ENCODE peak calls at places on chromosomes 2 and 18, in four cellular contexts. H is tibial artery, M is suprapubic skin, X is GM23248. K is an unnamed sample.

GRCh38 chr2:47354013-47354816 is 48.7 kb upstream of the MSH2 start:
- DNase-seq in H (no peak), M (no peak), X (peak), K (no peak)

GRCh38 chr2:185433824-185434223 is 304.8 kb upstream of the FSIP2 start:
- DNase-seq in H (no peak), M (no peak), X (no peak), K (no peak)

GRCh38 chr2:189379731-189380261 is 61.5 kb upstream of the WDR75 start:
- DNase-seq in H (no peak), M (no peak), X (no peak), K (no peak)

GRCh38 chr2:142824756-142825155 is 52.7 kb upstream of the KYNU start:
- DNase-seq in H (no peak), M (no peak), X (peak), K (no peak)

GRCh38 chr2:137957033-137957432 is 7.2 kb upstream of the HNMT start:
- DNase-seq in H (no peak), M (no peak), X (peak), K (no peak)

GRCh38 chr2:145186303-145186702 is 666.4 kb upstream of the ZEB2 start:
- DNase-seq in H (no peak), M (no peak), X (peak), K (no peak)

GRCh38 chr18:63342206-63342605 is 22.6 kb upstream of the BCL2 start:
- DNase-seq in H (no peak), M (no peak), X (peak), K (peak)

GRCh38 chr2:158546412-158547144 is 89.8 kb downstream of the PKP4 start:
- DNase-seq in H (no peak), M (no peak), X (no peak), K (no peak)

GRCh38 chr2:3535794-3536681 is 16.7 kb upstream of the ADI1 start:
- DNase-seq in H (peak), M (no peak), X (peak), K (no peak)

GRCh38 chr2:7430421-7430868 is 513.2 kb downstream of the RNF144A start:
- DNase-seq in H (no peak), M (no peak), X (no peak), K (no peak)
- H3K4me3 ChIP-seq in H (no peak), M (peak), X (no peak), K (peak)

GRCh38 chr2:133568172-133568571 is at the start of gene NCKAP5:
- DNase-seq in H (no peak), M (no peak), X (peak), K (no peak)
- H3K4me3 ChIP-seq in H (no peak), M (peak), X (peak), K (no peak)

DNA sequence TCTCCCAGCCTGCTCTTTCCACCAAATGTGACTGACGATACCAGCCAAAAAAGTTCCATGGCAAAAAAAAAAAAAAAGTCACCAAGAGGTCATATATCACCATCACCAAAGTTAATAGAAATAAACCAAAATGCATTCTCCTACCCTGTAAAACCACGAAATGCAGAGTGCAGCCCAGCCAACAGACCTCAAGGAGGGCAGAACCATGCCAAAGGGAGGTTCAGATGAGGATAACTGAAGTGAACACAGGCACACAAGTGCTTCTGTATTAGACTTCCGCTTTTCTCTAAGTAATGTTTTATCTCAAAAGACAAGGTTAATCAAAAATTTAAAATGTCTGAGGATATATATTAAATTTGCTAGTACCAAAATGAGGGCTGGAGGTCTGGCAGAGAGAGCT is 5.5 kb downstream of the SERPINE2 start:
- DNase-seq in H (no peak), M (no peak), X (no peak), K (no peak)
- H3K4me3 ChIP-seq in H (no peak), M (no peak), X (peak), K (no peak)

GRCh38 chr2:174763793-174764179 is 486 bp downstream of the CHRNA1 start:
- DNase-seq in H (no peak), M (no peak), X (no peak), K (no peak)
- H3K4me3 ChIP-seq in H (no peak), M (no peak), X (no peak), K (no peak)

GRCh38 chr2:240250985-240251847 is 110.8 kb upstream of the OTOS start:
- DNase-seq in H (peak), M (peak), X (peak), K (peak)
- H3K4me3 ChIP-seq in H (no peak), M (no peak), X (no peak), K (no peak)

GRCh38 chr2:217857624-217858506 is 144.9 kb downstream of the TNS1 start:
- DNase-seq in H (peak), M (no peak), X (no peak), K (no peak)
- H3K4me3 ChIP-seq in H (peak), M (peak), X (peak), K (no peak)

GRCh38 chr2:222652856-222653255 is 3.0 kb downstream of the FARSB start:
- DNase-seq in H (no peak), M (no peak), X (no peak), K (no peak)

GRCh38 chr2:222655748-222656543 is at the start of gene FARSB:
- DNase-seq in H (peak), M (peak), X (peak), K (peak)

GRCh38 chr2:222651721-222652420 is 4.0 kb downstream of the FARSB start:
- DNase-seq in H (no peak), M (no peak), X (peak), K (no peak)

GRCh38 chr2:222655406-222655747 is 515 bp downstream of the FARSB start:
- DNase-seq in H (no peak), M (no peak), X (peak), K (no peak)

DNA sequence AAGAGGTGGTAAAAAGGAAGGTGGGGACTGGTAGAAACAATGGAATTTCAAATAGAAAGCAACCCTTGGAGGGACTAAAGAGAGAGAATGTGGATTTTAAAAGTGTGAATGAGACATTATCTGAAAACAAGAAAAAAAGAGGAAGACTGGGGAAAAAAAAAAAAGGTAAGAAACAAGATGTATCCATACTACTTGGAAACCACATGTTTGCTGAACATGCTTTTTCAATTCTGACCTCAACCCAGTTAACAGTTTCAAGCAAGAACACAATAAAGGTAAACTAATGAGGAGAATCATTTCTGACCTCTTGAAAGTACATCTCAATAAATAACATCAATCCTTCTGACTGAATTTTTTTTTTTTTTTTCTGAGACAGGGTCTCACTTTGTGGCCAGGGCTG is 2.6 kb downstream of the FARSB start:
- DNase-seq in H (no peak), M (no peak), X (no peak), K (no peak)
- H3K4me3 ChIP-seq in H (no peak), M (no peak), X (no peak), K (no peak)

DNA sequence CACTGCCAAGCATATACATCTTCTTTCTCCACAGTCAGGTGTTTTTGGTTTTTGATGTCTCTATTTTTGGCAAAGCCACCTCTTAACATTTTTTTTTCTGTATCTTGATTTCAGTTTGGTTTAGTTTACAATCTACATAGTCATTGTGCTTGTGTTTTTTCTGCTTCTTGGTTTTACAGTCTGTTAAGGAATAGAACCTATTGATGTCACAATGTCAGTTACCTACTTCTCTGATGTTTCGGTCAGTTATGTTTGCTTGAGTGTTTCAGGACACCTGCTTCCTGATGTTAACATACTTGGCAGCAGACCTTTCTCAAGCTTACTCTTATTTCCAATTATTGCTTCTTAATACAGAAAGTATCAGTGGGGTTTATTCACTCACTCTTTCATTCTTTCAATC is 253.3 kb downstream of the SPAG16 start:
- DNase-seq in H (no peak), M (no peak), X (no peak), K (no peak)
- H3K4me3 ChIP-seq in H (no peak), M (no peak), X (no peak), K (no peak)

GRCh38 chr2:68366083-68366560 is 1.0 kb downstream of the PLEK start:
- DNase-seq in H (no peak), M (no peak), X (no peak), K (no peak)
- H3K4me3 ChIP-seq in H (peak), M (peak), X (no peak), K (peak)